ENCODE peak calls at places on chromosome 14, in six cellular contexts. M is lung, F is endothelial cell, A is left ventricle myocardium inferior, W is neural crest cell, P is GM10248. V is an unnamed sample.
A peak's percentile ranks its signal among the peaks of the same experiment; 100 is the strongest.

GRCh38 chr14:36626150-36626549 is 35.5 kb upstream of the PAX9 start:
- DNase-seq in M (no peak), F (no peak), A (no peak), W (no peak), P (peak; percentile 10), V (no peak)

GRCh38 chr14:74438351-74438915 is 12.4 kb upstream of the SYNDIG1L start:
- DNase-seq in M (no peak), F (no peak), A (no peak), W (no peak), P (no peak), V (no peak)

GRCh38 chr14:19823765-19824164 is 20.2 kb downstream of the OR4N2 start:
- DNase-seq in M (no peak), F (no peak), A (no peak), W (no peak), P (no peak), V (no peak)

GRCh38 chr14:74414380-74414779 is 11.6 kb downstream of the SYNDIG1L start:
- DNase-seq in M (no peak), F (no peak), A (no peak), W (no peak), P (no peak), V (no peak)

GRCh38 chr14:87059060-87059827 is 933.7 kb downstream of the GALC start:
- DNase-seq in M (no peak), F (no peak), A (no peak), W (no peak), P (no peak), V (no peak)

GRCh38 chr14:71225108-71225507 is 317.8 kb downstream of the PCNX1 start:
- DNase-seq in M (no peak), F (no peak), A (no peak), W (no peak), P (no peak), V (no peak)

GRCh38 chr14:64951291-64951690 is 8.7 kb upstream of the GPX2 start:
- DNase-seq in M (no peak), F (no peak), A (no peak), W (no peak), P (no peak), V (no peak)

GRCh38 chr14:25237845-25238244 is 187.9 kb upstream of the STXBP6 start:
- DNase-seq in M (no peak), F (peak; percentile 51), A (no peak), W (no peak), P (no peak), V (peak; percentile 25)

GRCh38 chr14:52850520-52850919 is 59.1 kb upstream of the GNPNAT1 start:
- DNase-seq in M (no peak), F (no peak), A (no peak), W (no peak), P (no peak), V (no peak)

GRCh38 chr14:68738559-68738958 is 54.3 kb downstream of the ZFP36L1 start:
- DNase-seq in M (no peak), F (no peak), A (no peak), W (no peak), P (no peak), V (no peak)

GRCh38 chr14:105153331-105153731 is 15.2 kb downstream of the JAG2 start:
- DNase-seq in M (no peak), F (no peak), A (peak; percentile 70), W (no peak), P (no peak), V (peak; percentile 21)

GRCh38 chr14:85572845-85573244 is 42.9 kb downstream of the FLRT2 start:
- DNase-seq in M (no peak), F (no peak), A (no peak), W (no peak), P (no peak), V (no peak)

GRCh38 chr14:76089575-76089974 is 62.1 kb upstream of the GPATCH2L start:
- DNase-seq in M (no peak), F (no peak), A (peak; percentile 26), W (no peak), P (no peak), V (no peak)

GRCh38 chr14:100783630-100784321 is 42.1 kb upstream of the MEG3 start:
- DNase-seq in M (no peak), F (no peak), A (no peak), W (no peak), P (no peak), V (no peak)

GRCh38 chr14:105532735-105533141 is 6.4 kb downstream of the TMEM121 start:
- DNase-seq in M (no peak), F (peak; percentile 43), A (no peak), W (peak; percentile 33), P (peak; percentile 79), V (peak; percentile 28)

GRCh38 chr14:90460136-90460535 is 63.3 kb downstream of the CALM1 start:
- DNase-seq in M (no peak), F (no peak), A (no peak), W (no peak), P (no peak), V (no peak)

GRCh38 chr14:36805116-36805515 is 143.5 kb downstream of the PAX9 start:
- DNase-seq in M (no peak), F (no peak), A (peak; percentile 34), W (no peak), P (no peak), V (no peak)

DNA sequence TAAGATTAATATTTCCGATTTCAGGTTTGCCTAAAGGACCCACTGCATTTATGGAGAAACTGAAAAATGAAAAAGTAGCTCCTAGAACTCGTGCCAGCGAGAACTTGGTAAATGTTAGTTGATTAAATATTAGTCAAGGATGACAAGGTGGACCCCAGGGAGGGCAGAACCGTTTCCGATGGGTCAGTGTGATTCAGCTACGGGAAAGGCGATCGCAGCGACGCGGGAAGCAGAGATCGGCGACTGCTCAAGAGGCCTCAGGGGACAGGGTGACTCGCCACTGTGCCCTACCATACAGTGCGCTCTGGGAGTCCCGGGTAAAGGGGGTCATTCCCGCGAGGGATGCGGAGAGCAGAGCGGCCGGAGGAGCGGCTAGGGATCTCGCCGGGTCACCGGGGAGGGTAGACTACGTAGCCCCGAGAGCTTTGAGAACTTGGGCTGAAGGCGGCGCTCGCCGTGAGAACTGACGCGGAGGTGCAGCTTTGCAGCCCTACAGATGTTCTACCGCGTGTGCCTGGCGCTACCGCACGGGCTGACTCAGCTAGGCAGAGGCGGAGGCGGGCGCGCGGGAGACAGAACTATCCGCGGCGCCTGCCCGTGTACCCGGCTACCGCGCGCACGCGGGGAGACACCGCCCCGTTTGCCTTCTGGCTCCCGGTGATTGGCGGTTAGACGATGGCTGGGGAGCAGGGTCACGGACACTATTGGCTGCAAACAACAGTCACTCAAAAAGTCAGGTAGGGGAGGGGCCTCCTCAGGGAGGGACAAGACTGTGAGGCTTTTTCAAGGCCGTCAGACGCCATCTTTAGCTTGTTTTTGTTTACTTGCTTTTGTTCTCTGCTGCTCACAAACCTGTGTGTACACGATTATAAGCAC is 3.2 kb downstream of the C14orf93 start:
- DNase-seq in M (peak; percentile 97), F (peak; percentile 92), A (peak; percentile 95), W (peak; percentile 93), P (peak; percentile 97), V (peak; percentile 92)
- TF ChIP-seq CTCF in M (no peak), F (no peak), A (peak; percentile 33), W (peak; percentile 31), P (no peak), V (no peak)

GRCh38 chr14:103065861-103066260 is 8.5 kb upstream of the CDC42BPB start:
- DNase-seq in M (no peak), F (no peak), A (no peak), W (no peak), P (no peak), V (no peak)

GRCh38 chr14:103067231-103067954 is 10.0 kb upstream of the CDC42BPB start:
- DNase-seq in M (no peak), F (no peak), A (no peak), W (no peak), P (no peak), V (no peak)

GRCh38 chr14:103064436-103064835 is 7.1 kb upstream of the CDC42BPB start:
- DNase-seq in M (no peak), F (no peak), A (no peak), W (no peak), P (no peak), V (no peak)

GRCh38 chr14:103066399-103066798 is 9.1 kb upstream of the CDC42BPB start:
- DNase-seq in M (no peak), F (peak; percentile 48), A (no peak), W (no peak), P (no peak), V (no peak)

DNA sequence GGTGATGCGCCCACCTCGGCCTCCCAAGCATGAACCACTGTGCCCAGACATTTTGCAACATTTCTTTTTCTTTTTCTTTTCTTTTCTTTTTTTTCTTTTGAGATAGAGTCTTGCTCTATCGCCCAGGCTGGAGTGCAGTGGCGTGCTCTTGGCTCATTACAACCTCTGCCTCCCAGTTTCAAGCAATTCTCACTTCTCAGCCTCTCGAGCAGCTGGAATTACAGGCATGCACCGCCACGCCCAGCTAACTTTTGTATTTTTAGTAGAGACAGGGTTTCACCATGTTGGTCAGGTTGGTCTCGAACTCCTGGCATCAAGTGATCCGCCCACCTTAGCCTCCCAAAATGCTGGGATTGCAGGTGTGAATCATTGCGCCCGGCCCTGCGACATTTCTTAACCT is 7.6 kb upstream of the CDC42BPB start:
- DNase-seq in M (no peak), F (no peak), A (no peak), W (no peak), P (no peak), V (no peak)
- TF ChIP-seq CTCF in M (no peak), F (no peak), A (no peak), W (no peak), P (no peak), V (no peak)

DNA sequence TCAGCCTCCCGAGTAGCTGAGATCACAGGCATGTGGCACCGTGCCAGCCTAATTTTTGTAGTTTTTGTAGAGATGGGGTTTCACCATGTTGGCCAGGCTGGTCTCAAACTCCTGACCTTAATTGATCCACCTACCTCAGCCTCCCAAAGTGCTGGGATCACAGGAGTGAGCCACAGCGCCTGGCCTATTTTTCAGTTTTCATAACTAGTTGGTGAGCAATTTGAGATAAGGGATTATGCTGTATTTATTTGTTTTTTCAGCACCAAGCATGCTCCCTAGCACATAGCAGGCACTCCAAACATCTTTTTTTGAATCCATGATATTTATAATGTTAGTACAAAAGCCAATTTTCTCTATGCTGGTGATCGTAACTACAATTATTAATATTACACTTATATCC is 541.2 kb downstream of the SNAPC1 start:
- DNase-seq in M (no peak), F (no peak), A (no peak), W (no peak), P (no peak), V (no peak)
- TF ChIP-seq CTCF in M (no peak), F (no peak), A (no peak), W (no peak), P (no peak), V (no peak)

DNA sequence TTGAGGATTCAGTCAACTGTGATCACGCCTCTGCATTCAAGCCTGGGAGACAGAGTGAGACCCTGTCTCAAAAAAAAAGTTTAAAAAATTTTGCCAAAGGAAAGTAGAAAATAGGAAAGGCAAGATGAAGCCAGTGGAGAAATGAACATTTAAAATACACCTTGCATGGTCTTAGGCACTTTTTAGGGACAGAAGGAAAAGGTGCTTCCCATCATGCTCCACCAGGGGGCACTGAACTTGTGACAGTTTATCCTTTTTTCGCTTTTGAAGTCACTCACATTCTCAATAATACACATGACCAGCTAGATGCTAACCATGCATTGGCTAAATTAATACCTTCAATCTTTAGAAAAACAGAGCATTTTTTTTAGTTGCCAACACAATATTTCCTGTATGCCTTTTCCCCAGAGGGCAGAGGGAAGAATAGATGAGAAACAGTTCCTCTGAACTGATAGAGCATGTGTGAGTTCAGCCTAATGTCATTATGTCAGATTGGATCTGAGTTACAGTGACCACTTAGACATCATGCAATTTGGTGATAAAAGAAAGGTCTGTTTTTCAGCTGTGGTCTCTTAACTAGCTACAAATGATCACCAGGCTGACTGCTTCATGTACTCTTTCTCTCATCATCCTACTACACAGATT is 221.8 kb upstream of the SSTR1 start:
- DNase-seq in M (no peak), F (peak; percentile 33), A (no peak), W (peak; percentile 31), P (peak; percentile 8), V (peak; percentile 21)
- TF ChIP-seq CTCF in M (peak; percentile 36), F (peak; percentile 92), A (peak; percentile 70), W (peak; percentile 82), P (peak; percentile 30), V (peak; percentile 88)

GRCh38 chr14:92951912-92952471 is 29.0 kb downstream of the CHGA start:
- DNase-seq in M (peak; percentile 75), F (peak; percentile 88), A (peak; percentile 82), W (peak; percentile 78), P (peak; percentile 92), V (peak; percentile 87)
- TF ChIP-seq CTCF in M (peak; percentile 91), F (peak; percentile 91), A (peak; percentile 97), W (peak; percentile 96), P (peak; percentile 85), V (peak; percentile 94)

V was measured in glutamatergic neuron.